ENCODE peak calls at places on chromosome 6, in five cellular contexts. N is AG04449, P is PC-9, G is adrenal gland, R is astrocyte. E is an unnamed sample.

GRCh38 chr6:138465007-138465645 is 34.2 kb downstream of the NHSL1 start:
- DNase-seq in N (peak; percentile 87), P (peak; percentile 47), G (no peak), R (peak; percentile 99), E (peak; percentile 96)

GRCh38 chr6:108078191-108078590 is 3.6 kb upstream of the OSTM1 start:
- DNase-seq in N (no peak), P (no peak), G (no peak), R (no peak), E (peak; percentile 61)

GRCh38 chr6:11317885-11318771 is 85.7 kb upstream of the NEDD9 start:
- DNase-seq in N (peak; percentile 90), P (peak; percentile 84), G (peak; percentile 53), R (peak; percentile 99), E (peak; percentile 99)

GRCh38 chr6:32226434-32226833 is 2.6 kb upstream of the NOTCH4 start:
- DNase-seq in N (no peak), P (no peak), G (no peak), R (no peak), E (no peak)

GRCh38 chr6:110332281-110332680 is 25.9 kb downstream of the METTL24 start:
- DNase-seq in N (no peak), P (no peak), G (no peak), R (no peak), E (no peak)

GRCh38 chr6:7745942-7746341 is 20.0 kb downstream of the BMP6 start:
- DNase-seq in N (no peak), P (no peak), G (no peak), R (no peak), E (no peak)

GRCh38 chr6:6333498-6333897 is 13.0 kb upstream of the F13A1 start:
- DNase-seq in N (peak; percentile 24), P (no peak), G (no peak), R (no peak), E (no peak)

GRCh38 chr6:110359554-110359953 is 1.4 kb upstream of the METTL24 start:
- DNase-seq in N (no peak), P (no peak), G (no peak), R (no peak), E (peak; percentile 30)

GRCh38 chr6:66362888-66363287 is 655.9 kb upstream of the EYS start:
- DNase-seq in N (no peak), P (no peak), G (no peak), R (no peak), E (no peak)

GRCh38 chr6:125631165-125631564 is 118.3 kb upstream of the HEY2 start:
- DNase-seq in N (no peak), P (no peak), G (no peak), R (no peak), E (no peak)

GRCh38 chr6:142537612-142538478 is 236.0 kb downstream of the ADGRG6 start:
- DNase-seq in N (no peak), P (peak; percentile 29), G (no peak), R (no peak), E (peak; percentile 44)
- TF ChIP-seq CTCF in N (peak; percentile 40), P (peak; percentile 80), G (no peak), R (peak; percentile 17), E (peak; percentile 69)

GRCh38 chr6:99605074-99605726 is 1.4 kb upstream of the PRDM13 start:
- DNase-seq in N (no peak), P (no peak), G (no peak), R (no peak), E (no peak)

GRCh38 chr6:99603421-99604160 is 3.0 kb upstream of the PRDM13 start:
- DNase-seq in N (no peak), P (no peak), G (no peak), R (peak; percentile 6), E (no peak)

GRCh38 chr6:99604161-99605073 is 2.2 kb upstream of the PRDM13 start:
- DNase-seq in N (no peak), P (no peak), G (no peak), R (no peak), E (no peak)

GRCh38 chr6:99605911-99606669 is 543 bp upstream of the PRDM13 start:
- DNase-seq in N (no peak), P (no peak), G (no peak), R (no peak), E (no peak)

GRCh38 chr6:99602519-99603420 is 3.9 kb upstream of the PRDM13 start:
- DNase-seq in N (no peak), P (no peak), G (no peak), R (no peak), E (no peak)
- H3K4me3 ChIP-seq in N (peak overlapping the region; percentile 36), P (no peak overlapping the region), G (no peak overlapping the region), R (no peak overlapping the region), E (no peak overlapping the region)

DNA sequence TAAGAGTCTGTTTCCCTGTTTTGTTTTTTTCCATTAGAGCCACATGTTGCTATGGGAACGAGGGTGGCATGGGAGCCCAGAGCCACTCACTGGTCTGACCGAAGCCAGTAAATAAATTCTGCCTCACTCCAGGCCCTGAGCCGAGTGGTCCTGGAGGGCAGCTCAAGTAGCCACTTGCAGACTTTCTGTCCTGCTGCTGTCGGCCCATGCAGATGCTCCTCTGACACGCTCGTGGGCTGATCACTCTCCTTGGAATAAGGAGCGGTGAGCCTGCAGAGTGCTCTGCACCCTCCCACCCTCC is 365.2 kb downstream of the ZFAND3 start:
- DNase-seq in N (no peak), P (no peak), G (no peak), R (no peak), E (no peak)
- TF ChIP-seq CTCF in N (no peak), P (no peak), G (no peak), R (no peak), E (no peak)

GRCh38 chr6:128801621-128802020 is 81.3 kb upstream of the LAMA2 start:
- DNase-seq in N (no peak), P (no peak), G (no peak), R (no peak), E (no peak)

GRCh38 chr6:128806274-128806673 is 76.7 kb upstream of the LAMA2 start:
- DNase-seq in N (no peak), P (no peak), G (no peak), R (no peak), E (peak; percentile 54)

GRCh38 chr6:128808856-128809255 is 74.1 kb upstream of the LAMA2 start:
- DNase-seq in N (no peak), P (no peak), G (no peak), R (no peak), E (no peak)

GRCh38 chr6:128803911-128804310 is 79.0 kb upstream of the LAMA2 start:
- DNase-seq in N (peak; percentile 4), P (no peak), G (no peak), R (peak; percentile 70), E (peak; percentile 72)

GRCh38 chr6:128807577-128807976 is 75.4 kb upstream of the LAMA2 start:
- DNase-seq in N (peak; percentile 19), P (no peak), G (no peak), R (peak; percentile 26), E (peak; percentile 81)
- H3K4me3 ChIP-seq in N (no peak overlapping the region), P (no peak overlapping the region), G (no peak overlapping the region), R (no peak overlapping the region), E (no peak overlapping the region)

GRCh38 chr6:24761851-24762250 is 12.9 kb upstream of the GMNN start:
- DNase-seq in N (no peak), P (no peak), G (no peak), R (no peak), E (no peak)

GRCh38 chr6:24763578-24763977 is 11.2 kb upstream of the GMNN start:
- DNase-seq in N (no peak), P (no peak), G (no peak), R (no peak), E (no peak)

GRCh38 chr6:24768361-24768760 is 6.4 kb upstream of the GMNN start:
- DNase-seq in N (no peak), P (no peak), G (no peak), R (no peak), E (peak; percentile 19)

GRCh38 chr6:24761193-24761835 is 13.4 kb upstream of the GMNN start:
- DNase-seq in N (no peak), P (no peak), G (no peak), R (no peak), E (no peak)

GRCh38 chr6:24766685-24767462 is 7.9 kb upstream of the GMNN start:
- DNase-seq in N (no peak), P (no peak), G (no peak), R (no peak), E (peak; percentile 67)
- TF ChIP-seq CTCF in N (peak; percentile 13), P (peak; percentile 75), G (peak; percentile 64), R (peak; percentile 37), E (peak; percentile 54)

DNA sequence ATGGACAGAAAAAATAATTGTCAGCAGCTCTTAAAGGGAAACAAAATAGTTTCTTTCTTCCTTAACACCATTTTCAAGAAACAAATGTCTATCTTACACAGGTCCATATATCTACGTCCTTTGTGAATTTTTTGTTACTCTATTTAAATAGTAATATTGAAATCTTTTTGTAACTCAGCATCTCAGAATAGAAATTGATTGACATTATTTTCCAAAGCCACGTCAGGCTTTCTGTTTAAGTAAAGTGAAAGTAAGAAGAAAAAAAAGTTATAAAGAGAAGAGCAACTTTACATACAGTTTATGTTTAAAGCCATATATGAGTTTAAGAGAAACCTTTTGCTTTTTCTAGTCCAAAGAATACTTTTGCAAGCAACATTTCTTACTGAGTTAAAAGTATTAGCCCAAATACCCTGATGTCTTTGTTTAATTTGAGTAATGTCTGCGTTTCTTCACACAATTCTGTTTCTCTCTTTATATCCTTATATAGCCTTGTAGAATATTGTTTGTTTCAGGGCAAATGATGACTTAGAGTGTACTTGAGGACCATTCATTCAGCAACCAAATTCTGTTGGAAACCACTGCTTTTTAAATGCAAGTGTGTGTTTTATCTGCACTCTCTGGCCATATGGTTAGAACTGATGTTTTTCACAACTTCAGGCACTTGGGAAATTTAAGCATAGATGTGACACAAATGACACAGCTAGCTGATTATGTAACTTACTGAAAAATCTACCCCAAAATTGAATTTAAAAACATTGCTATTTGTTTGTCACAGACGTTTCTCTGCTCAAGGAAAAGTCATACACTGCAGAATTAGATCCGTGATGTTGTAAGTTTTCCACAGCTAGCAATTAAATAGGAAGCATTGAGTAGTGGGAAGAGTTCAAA is 402.6 kb upstream of the SOX4 start:
- DNase-seq in N (no peak), P (no peak), G (no peak), R (no peak), E (peak; percentile 8)
- H3K4me3 ChIP-seq in N (no peak overlapping the region), P (no peak overlapping the region), G (no peak overlapping the region), R (no peak overlapping the region), E (no peak overlapping the region)

GRCh38 chr6:106272289-106272688 is 53.3 kb downstream of the ATG5 start:
- DNase-seq in N (no peak), P (no peak), G (no peak), R (no peak), E (no peak)

GRCh38 chr6:106275692-106276091 is 49.9 kb downstream of the ATG5 start:
- DNase-seq in N (no peak), P (no peak), G (no peak), R (peak; percentile 84), E (peak; percentile 50)

GRCh38 chr6:106273087-106273486 is 52.5 kb downstream of the ATG5 start:
- DNase-seq in N (no peak), P (no peak), G (no peak), R (no peak), E (no peak)
- TF ChIP-seq CTCF in N (no peak), P (no peak), G (no peak), R (no peak), E (no peak)